ENCODE peak calls at places on chromosomes 3 and 15, in nine cellular contexts. V is cardiac muscle cell; U is heart right ventricle; W is right atrium auricular region; R is effector memory CD4-positive, alpha-beta T cell; Y is CD8-positive, alpha-beta memory T cell; E is IMR-90; F is MG63; Q is NT2/D1. P is an unnamed sample. For H3K9me3, the result is how much of the 10 kb centered on the place peaks cover.

GRCh38 chr3:181703701-181704420 is 7.9 kb upstream of the SOX2 start:
- DNase-seq in V (no peak), U (no peak), W (no peak), R (no peak), Y (no peak), E (no peak), F (no peak), Q (no peak), P (no peak)

GRCh38 chr15:25891108-25891507 is 28.0 kb upstream of the ATP10A start:
- DNase-seq in V (no peak), U (no peak), W (no peak), R (no peak), Y (no peak), E (no peak), F (no peak), Q (no peak), P (no peak)

GRCh38 chr3:61565569-61565968 is 4.2 kb downstream of the PTPRG start:
- DNase-seq in V (no peak), U (no peak), W (no peak), R (no peak), Y (no peak), E (peak), F (no peak), Q (no peak), P (no peak)

GRCh38 chr3:180284331-180285110 is 247.8 kb upstream of the PEX5L start:
- DNase-seq in V (no peak), U (no peak), W (no peak), R (no peak), Y (no peak), E (peak), F (peak), Q (no peak), P (no peak)

GRCh38 chr3:86793786-86794185 is 197.2 kb downstream of the VGLL3 start:
- DNase-seq in V (peak), U (no peak), W (no peak), R (no peak), Y (no peak), E (peak), F (peak), Q (peak), P (peak)

GRCh38 chr3:36653095-36653494 is 111.3 kb downstream of the DCLK3 start:
- DNase-seq in V (no peak), U (no peak), W (no peak), R (no peak), Y (no peak), E (peak), F (no peak), Q (no peak), P (no peak)

GRCh38 chr15:40754574-40754882 is 526 bp downstream of the RMDN3 start:
- DNase-seq in V (peak), U (no peak), W (no peak), R (no peak), Y (no peak), E (no peak), F (peak), Q (no peak), P (no peak)

GRCh38 chr3:4908066-4908768 is 71.0 kb upstream of the BHLHE40 start:
- DNase-seq in V (peak), U (no peak), W (no peak), R (no peak), Y (no peak), E (no peak), F (no peak), Q (no peak), P (no peak)

GRCh38 chr15:90219421-90220141 is 14.2 kb downstream of the CIB1 start:
- DNase-seq in V (peak), U (peak), W (no peak), R (peak), Y (peak), E (no peak), F (peak), Q (peak), P (no peak)

GRCh38 chr3:46715507-46716175 is 2.0 kb downstream of the PRSS50 start:
- DNase-seq in V (no peak), U (peak), W (peak), R (no peak), Y (no peak), E (no peak), F (no peak), Q (no peak), P (no peak)

GRCh38 chr3:169548194-169548593 is 115.3 kb downstream of the MECOM start:
- DNase-seq in V (no peak), U (no peak), W (no peak), R (no peak), Y (no peak), E (no peak), F (no peak), Q (no peak), P (no peak)

GRCh38 chr3:36065321-36065720 is 315.0 kb upstream of the STAC start:
- DNase-seq in V (no peak), U (no peak), W (no peak), R (no peak), Y (no peak), E (no peak), F (no peak), Q (no peak), P (no peak)

GRCh38 chr3:9422712-9423424 is 25.5 kb downstream of the SETD5 start:
- DNase-seq in V (peak), U (no peak), W (peak), R (no peak), Y (no peak), E (peak), F (peak), Q (no peak), P (peak)

GRCh38 chr15:41286665-41287333 is 45.6 kb downstream of the OIP5 start:
- DNase-seq in V (no peak), U (no peak), W (no peak), R (no peak), Y (no peak), E (peak), F (no peak), Q (no peak), P (no peak)

GRCh38 chr3:119297169-119297568 is 3.0 kb downstream of the ARHGAP31 start:
- DNase-seq in V (no peak), U (peak), W (no peak), R (no peak), Y (no peak), E (peak), F (peak), Q (no peak), P (no peak)

GRCh38 chr15:90660195-90660995 is 56.8 kb upstream of the BLM start:
- DNase-seq in V (no peak), U (peak), W (peak), R (peak), Y (peak), E (peak), F (peak), Q (no peak), P (peak)

GRCh38 chr3:183085634-183086390 is 13.5 kb downstream of the MCCC1 start:
- DNase-seq in V (peak), U (no peak), W (no peak), R (no peak), Y (peak), E (peak), F (no peak), Q (peak), P (no peak)

GRCh38 chr3:28745436-28745835 is 396.8 kb upstream of the AZI2 start:
- DNase-seq in V (no peak), U (no peak), W (no peak), R (no peak), Y (no peak), E (no peak), F (no peak), Q (no peak), P (no peak)

GRCh38 chr15:25736451-25736850 is 126.7 kb downstream of the ATP10A start:
- DNase-seq in V (no peak), U (no peak), W (no peak), R (no peak), Y (no peak), E (peak), F (no peak), Q (no peak), P (no peak)

GRCh38 chr3:129001817-129002572 is 891 bp downstream of the EFCC1 start:
- DNase-seq in V (peak), U (no peak), W (no peak), R (no peak), Y (no peak), E (no peak), F (peak), Q (no peak), P (no peak)

GRCh38 chr3:63508305-63508704 is 144.2 kb upstream of the SNTN start:
- DNase-seq in V (no peak), U (no peak), W (no peak), R (no peak), Y (no peak), E (no peak), F (no peak), Q (no peak), P (no peak)

GRCh38 chr3:50297384-50297775 is 1.8 kb downstream of the HYAL3 start:
- DNase-seq in V (no peak), U (no peak), W (no peak), R (no peak), Y (no peak), E (no peak), F (no peak), Q (no peak), P (no peak)

GRCh38 chr3:55782806-55783205 is 295.7 kb upstream of the WNT5A start:
- DNase-seq in V (no peak), U (no peak), W (no peak), R (no peak), Y (no peak), E (no peak), F (no peak), Q (no peak), P (no peak)

GRCh38 chr3:2615080-2615479 is 495.1 kb downstream of the IL5RA start:
- DNase-seq in V (no peak), U (no peak), W (no peak), R (no peak), Y (no peak), E (no peak), F (no peak), Q (no peak), P (no peak)

GRCh38 chr3:11434017-11434526 is 161.9 kb downstream of the ATG7 start:
- DNase-seq in V (peak), U (peak), W (peak), R (no peak), Y (no peak), E (peak), F (peak), Q (no peak), P (peak)

GRCh38 chr3:60086811-60087210 is 1037.0 kb upstream of the CFAP20DC start:
- DNase-seq in V (no peak), U (no peak), W (no peak), R (no peak), Y (no peak), E (peak), F (peak), Q (no peak), P (no peak)

DNA sequence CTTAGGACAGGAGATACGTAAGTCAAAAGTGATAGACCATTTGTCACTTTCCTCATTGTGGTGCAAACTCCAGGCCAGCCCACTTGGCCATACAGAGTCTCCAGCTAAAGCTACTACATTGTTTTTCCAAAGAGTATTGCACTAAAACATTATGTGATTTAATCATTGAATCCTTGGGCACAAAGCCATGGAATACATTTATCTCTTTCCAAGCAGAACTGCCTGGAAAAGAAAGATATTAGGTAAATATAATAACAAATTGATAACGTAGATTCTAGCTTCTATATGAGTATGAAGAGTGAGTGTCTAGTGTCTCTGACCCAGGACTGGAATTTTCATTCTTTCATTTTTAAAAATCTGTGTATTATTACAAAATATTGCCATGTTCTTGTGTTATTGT is 863.7 kb upstream of the SEMA6D start:
- DNase-seq in V (no peak), U (no peak), W (no peak), R (no peak), Y (no peak), E (no peak), F (no peak), Q (no peak), P (no peak)
- H3K9me3 ChIP-seq in V (under half), U (under half), W (under half), R (under half), Y (under half), E (under half), F (under half), Q (under half), P (under half)

DNA sequence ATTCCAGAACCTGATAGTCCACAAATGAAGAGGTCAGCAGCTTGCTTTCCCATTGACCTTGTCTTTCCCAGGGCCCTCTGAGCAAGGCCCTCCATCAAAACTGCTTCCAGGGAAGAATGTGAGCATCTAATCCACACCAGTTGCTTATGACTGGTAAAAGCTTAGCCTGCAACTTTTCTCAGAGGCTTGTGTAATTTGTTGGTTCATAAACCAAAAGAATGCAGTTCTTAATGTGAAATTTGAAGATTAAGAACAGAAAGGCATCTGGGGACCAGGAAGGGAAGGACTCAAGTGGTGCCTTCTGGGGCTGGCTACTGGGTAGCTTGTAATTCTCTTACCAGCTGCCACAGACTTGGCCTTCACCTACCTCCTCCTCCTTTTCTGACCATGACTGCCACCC is 60.9 kb upstream of the EIF1B start:
- DNase-seq in V (no peak), U (no peak), W (no peak), R (no peak), Y (no peak), E (no peak), F (no peak), Q (no peak), P (no peak)
- H3K4me3 ChIP-seq in V (no peak), U (no peak), W (no peak), R (no peak), Y (no peak), E (no peak), F (no peak), Q (no peak), P (no peak)

GRCh38 chr15:99618941-99619411 is 53.2 kb downstream of the MEF2A start:
- DNase-seq in V (peak), U (no peak), W (no peak), R (no peak), Y (no peak), E (peak), F (peak), Q (no peak), P (no peak)
- H3K9me3 ChIP-seq in V (under half), U (under half), W (under half), R (under half), Y (under half), E (under half), F (under half), Q (under half), P (under half)

GRCh38 chr15:93028632-93029612 is 60.1 kb downstream of the RGMA start:
- DNase-seq in V (no peak), U (peak), W (peak), R (no peak), Y (no peak), E (peak), F (peak), Q (no peak), P (peak)
- H3K4me3 ChIP-seq in V (no peak), U (no peak), W (no peak), R (no peak), Y (no peak), E (no peak), F (no peak), Q (no peak), P (no peak)

GRCh38 chr15:27854601-27855000 is 244.5 kb downstream of the OCA2 start:
- DNase-seq in V (no peak), U (no peak), W (no peak), R (no peak), Y (no peak), E (no peak), F (no peak), Q (no peak), P (no peak)

GRCh38 chr15:27853624-27854455 is 245.3 kb downstream of the OCA2 start:
- DNase-seq in V (no peak), U (no peak), W (no peak), R (no peak), Y (no peak), E (no peak), F (no peak), Q (no peak), P (no peak)

GRCh38 chr15:27850961-27851636 is 248.0 kb downstream of the OCA2 start:
- DNase-seq in V (no peak), U (no peak), W (peak), R (no peak), Y (no peak), E (no peak), F (no peak), Q (no peak), P (no peak)

GRCh38 chr15:27850050-27850449 is 249.1 kb downstream of the OCA2 start:
- DNase-seq in V (no peak), U (no peak), W (peak), R (no peak), Y (no peak), E (no peak), F (no peak), Q (no peak), P (no peak)

DNA sequence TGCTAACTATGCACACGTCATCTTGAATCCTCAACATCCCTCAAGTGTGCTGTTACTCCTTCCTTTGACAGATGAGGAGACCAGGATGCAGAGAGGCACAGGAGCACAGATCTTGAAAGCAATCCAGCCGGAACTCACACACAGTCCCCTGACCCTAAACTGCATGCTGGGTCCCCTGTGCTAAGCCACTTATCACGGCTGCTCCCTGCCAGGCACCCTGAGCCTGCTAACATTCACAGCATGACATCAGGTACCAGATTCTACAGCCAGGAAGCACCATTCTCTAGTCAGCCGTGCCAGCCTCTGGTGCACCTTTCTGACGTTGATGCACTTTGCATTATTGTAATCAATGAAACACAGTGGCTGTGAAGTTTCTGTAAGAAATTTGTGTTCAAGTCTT is 247.3 kb downstream of the OCA2 start:
- DNase-seq in V (no peak), U (no peak), W (no peak), R (no peak), Y (no peak), E (no peak), F (no peak), Q (no peak), P (no peak)
- H3K9me3 ChIP-seq in V (under half), U (under half), W (under half), R (under half), Y (under half), E (under half), F (under half), Q (under half), P (under half)

GRCh38 chr15:56243117-56243773 is 434 bp downstream of the RFX7 start:
- DNase-seq in V (peak), U (peak), W (no peak), R (no peak), Y (peak), E (peak), F (peak), Q (peak), P (no peak)

GRCh38 chr15:56242576-56243116 is 1.0 kb downstream of the RFX7 start:
- DNase-seq in V (no peak), U (no peak), W (no peak), R (no peak), Y (no peak), E (no peak), F (no peak), Q (no peak), P (no peak)

GRCh38 chr15:56241374-56242085 is 2.1 kb downstream of the RFX7 start:
- DNase-seq in V (no peak), U (no peak), W (no peak), R (no peak), Y (no peak), E (peak), F (no peak), Q (no peak), P (no peak)

GRCh38 chr15:56243774-56244236 is at the start of gene RFX7:
- DNase-seq in V (peak), U (peak), W (peak), R (peak), Y (peak), E (peak), F (peak), Q (no peak), P (peak)

DNA sequence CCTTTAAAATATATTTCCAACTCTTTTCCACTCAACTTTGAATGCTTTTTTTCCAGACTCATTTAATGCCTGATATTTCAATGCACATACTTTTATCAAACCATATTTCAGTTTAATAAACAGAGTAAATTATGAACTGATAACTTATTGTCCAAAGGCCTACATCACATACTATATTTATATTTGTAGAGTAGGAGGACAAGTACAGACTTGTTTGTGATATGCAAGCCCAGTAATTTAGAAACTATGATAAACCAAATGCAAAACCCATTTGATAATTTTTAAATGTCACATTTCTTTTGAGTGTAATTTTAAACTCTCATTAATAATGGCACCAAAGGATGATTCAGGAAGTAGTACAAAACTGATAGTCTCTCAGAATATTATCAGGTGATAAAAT is 3.3 kb downstream of the RFX7 start:
- DNase-seq in V (no peak), U (no peak), W (no peak), R (no peak), Y (no peak), E (no peak), F (no peak), Q (no peak), P (no peak)
- H3K4me3 ChIP-seq in V (no peak), U (no peak), W (no peak), R (no peak), Y (no peak), E (no peak), F (peak), Q (no peak), P (peak)

DNA sequence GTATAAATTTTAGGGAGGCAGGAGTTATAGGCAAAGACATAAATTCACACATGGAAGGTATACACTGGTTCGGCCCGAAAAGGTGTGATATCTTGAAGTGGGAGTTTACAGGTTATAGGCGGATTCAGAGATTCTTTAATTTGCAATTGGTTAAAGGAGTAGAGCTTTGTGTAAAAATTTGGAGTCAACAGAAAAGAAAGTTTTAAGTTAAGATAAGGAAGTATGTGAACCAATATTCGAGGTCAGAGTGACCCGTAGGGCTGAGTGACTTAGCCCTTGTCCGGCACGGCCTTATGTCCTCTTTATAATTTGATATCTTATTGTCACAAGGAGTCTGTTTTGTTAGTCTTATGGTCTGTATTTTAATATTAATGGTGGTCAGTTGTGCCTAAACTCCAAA is 10.6 kb upstream of the THSD4 start:
- DNase-seq in V (no peak), U (no peak), W (no peak), R (no peak), Y (no peak), E (no peak), F (no peak), Q (no peak), P (no peak)
- H3K9me3 ChIP-seq in V (under half), U (under half), W (under half), R (under half), Y (under half), E (under half), F (under half), Q (under half), P (under half)

GRCh38 chr3:16595778-16596177 is 9.4 kb downstream of the DAZL start:
- DNase-seq in V (no peak), U (no peak), W (no peak), R (no peak), Y (no peak), E (no peak), F (no peak), Q (no peak), P (no peak)
- H3K4me3 ChIP-seq in V (no peak), U (no peak), W (no peak), R (no peak), Y (no peak), E (no peak), F (no peak), Q (no peak), P (no peak)

DNA sequence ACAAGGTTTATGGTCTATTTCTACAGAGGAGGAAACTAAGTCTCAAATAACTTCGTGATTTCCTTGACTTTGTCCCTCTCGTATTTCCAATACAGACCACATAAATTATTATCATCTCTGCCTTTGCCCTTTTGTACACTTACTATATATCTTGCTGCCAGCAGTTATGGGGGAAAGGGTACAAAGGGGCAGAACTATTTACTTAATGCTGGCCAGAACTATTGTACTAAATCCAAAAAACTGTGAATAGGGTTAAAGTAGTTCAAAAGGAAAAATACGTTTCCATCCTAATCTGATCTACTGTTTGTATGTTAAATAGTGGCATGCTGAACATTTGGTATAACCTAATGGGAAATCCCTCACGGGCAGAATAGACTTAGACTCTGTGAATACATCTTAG is 537.3 kb upstream of the SEMA6D start:
- DNase-seq in V (no peak), U (no peak), W (no peak), R (no peak), Y (no peak), E (no peak), F (no peak), Q (no peak), P (no peak)
- H3K9me3 ChIP-seq in V (under half), U (under half), W (under half), R (under half), Y (under half), E (under half), F (under half), Q (under half), P (under half)

P was measured in AG04450.